ENCODE peak calls at places on chromosomes 3 and 15, in four cellular contexts. Y is IMR-90, W is A549, D is HepG2. Z is an unnamed sample.

GRCh38 chr3:98814799-98815450 is 51.8 kb downstream of the ST3GAL6 start:
- DNase-seq in Y (peak), W (peak), D (no peak), Z (no peak)

GRCh38 chr3:46981932-46982471 is 2.5 kb downstream of the NBEAL2 start:
- DNase-seq in Y (no peak), W (no peak), D (no peak), Z (no peak)

GRCh38 chr3:128598884-128599664 is 51.5 kb downstream of the RPN1 start:
- DNase-seq in Y (peak), W (no peak), D (no peak), Z (no peak)

GRCh38 chr3:187714404-187714979 is 12.1 kb upstream of the RTP2 start:
- DNase-seq in Y (peak), W (peak), D (peak), Z (peak)

GRCh38 chr15:71116942-71117341 is 1.7 kb downstream of the THSD4 start:
- DNase-seq in Y (no peak), W (peak), D (no peak), Z (no peak)

GRCh38 chr3:136899622-136900158 is 37.7 kb downstream of the NCK1 start:
- DNase-seq in Y (peak), W (no peak), D (no peak), Z (peak)

GRCh38 chr15:101549647-101550046 is 60.1 kb upstream of the PCSK6 start:
- DNase-seq in Y (no peak), W (no peak), D (no peak), Z (no peak)

GRCh38 chr3:131960324-131960723 is 74.5 kb downstream of the CPNE4 start:
- DNase-seq in Y (peak), W (no peak), D (no peak), Z (no peak)

GRCh38 chr3:123679712-123680386 is 95.0 kb upstream of the HACD2 start:
- DNase-seq in Y (no peak), W (no peak), D (no peak), Z (no peak)

GRCh38 chr3:99681512-99681911 is 43.1 kb downstream of the COL8A1 start:
- DNase-seq in Y (no peak), W (no peak), D (no peak), Z (no peak)

GRCh38 chr3:78951546-78951945 is 816.3 kb downstream of the ROBO1 start:
- DNase-seq in Y (peak), W (peak), D (no peak), Z (no peak)

GRCh38 chr3:308597-309321 is 112.2 kb downstream of the CHL1 start:
- DNase-seq in Y (no peak), W (no peak), D (no peak), Z (no peak)

GRCh38 chr15:67613708-67614107 is 71.2 kb downstream of the MAP2K5 start:
- DNase-seq in Y (no peak), W (no peak), D (no peak), Z (peak)

GRCh38 chr3:38029400-38030125 is at the start of gene PLCD1:
- DNase-seq in Y (no peak), W (peak), D (peak), Z (peak)

GRCh38 chr15:41838400-41838897 is at the start of gene PLA2G4B:
- DNase-seq in Y (no peak), W (no peak), D (no peak), Z (no peak)

GRCh38 chr15:43274136-43274535 is 7.4 kb upstream of the TGM5 start:
- DNase-seq in Y (no peak), W (no peak), D (no peak), Z (no peak)

GRCh38 chr15:39592500-39592899 is 11.6 kb downstream of the THBS1 start:
- DNase-seq in Y (peak), W (no peak), D (no peak), Z (no peak)

GRCh38 chr3:107323723-107324122 is 53.5 kb upstream of the CCDC54 start:
- DNase-seq in Y (no peak), W (no peak), D (no peak), Z (no peak)

GRCh38 chr3:40858364-40859115 is 333.8 kb downstream of the ZNF621 start:
- DNase-seq in Y (no peak), W (no peak), D (no peak), Z (no peak)

GRCh38 chr3:127900536-127900935 is 14.5 kb upstream of the KBTBD12 start:
- DNase-seq in Y (no peak), W (no peak), D (no peak), Z (no peak)

GRCh38 chr3:121649645-121650044 is 11.1 kb downstream of the HCLS1 start:
- DNase-seq in Y (peak), W (no peak), D (no peak), Z (no peak)

DNA sequence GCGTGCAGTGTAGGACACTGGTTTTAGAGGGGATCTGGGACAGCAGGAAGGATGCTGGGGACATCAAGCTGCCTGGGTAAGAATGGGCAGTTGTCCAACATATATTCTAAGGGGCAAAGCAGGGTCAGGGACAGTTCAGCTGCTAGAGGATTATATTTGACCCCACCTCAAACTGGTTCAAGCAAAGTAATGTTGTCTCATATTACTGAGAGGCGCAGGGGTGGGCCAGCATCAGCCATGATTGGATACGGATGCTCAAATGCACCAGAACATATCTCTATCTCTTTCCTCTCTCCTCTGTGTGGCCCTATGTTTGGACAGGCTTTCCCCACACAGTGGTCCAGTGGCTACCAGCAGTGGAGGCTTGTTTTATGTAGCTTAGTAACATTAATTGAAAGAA is 49.7 kb upstream of the RGMA start:
- DNase-seq in Y (no peak), W (no peak), D (no peak), Z (no peak)
- TF ChIP-seq MAZ in Y (no peak), W (no peak), D (no peak), Z (no peak)

GRCh38 chr3:133506215-133506901 is 67.1 kb upstream of the CDV3 start:
- DNase-seq in Y (no peak), W (no peak), D (no peak), Z (no peak)
- TF ChIP-seq MAZ in Y (no peak), W (no peak), D (no peak), Z (no peak)

GRCh38 chr3:12574656-12575055 is 17.8 kb downstream of the MKRN2 start:
- DNase-seq in Y (no peak), W (no peak), D (no peak), Z (no peak)
- TF ChIP-seq MAZ in Y (no peak), W (no peak), D (no peak), Z (no peak)

GRCh38 chr3:71753716-71754609 is at the start of gene GPR27:
- DNase-seq in Y (peak), W (peak), D (no peak), Z (no peak)
- TF ChIP-seq MAZ in Y (no peak), W (no peak), D (no peak), Z (no peak)

Z was measured in K562.